ENCODE peak calls at places on chromosomes 11 and 22, in ten cellular contexts. One of them, this sample, is unnamed.

GRCh38 chr11:66316849-66317251 is at the start of gene CD248:
- DNase-seq in vagina: no peak
- DNase-seq in activated CD4-positive, alpha-beta T cell treated with anti-CD3 and anti-CD28 coated beads for 4 hours: no peak
- DNase-seq in naive thymus-derived CD4-positive, alpha-beta T cell: no peak
- DNase-seq in putamen: no peak
- DNase-seq in H7: peak
- DNase-seq in mucosa of gallbladder: peak
- DNase-seq in lower leg skin: no peak
- DNase-seq in AG04450: no peak
- DNase-seq in HFF-Myc: no peak
- DNase-seq in this sample: no peak

GRCh38 chr11:110582728-110583432 is 129.4 kb downstream of the ARHGAP20 start:
- DNase-seq in vagina: no peak
- DNase-seq in activated CD4-positive, alpha-beta T cell treated with anti-CD3 and anti-CD28 coated beads for 4 hours: no peak
- DNase-seq in naive thymus-derived CD4-positive, alpha-beta T cell: no peak
- DNase-seq in putamen: no peak
- DNase-seq in H7: no peak
- DNase-seq in mucosa of gallbladder: no peak
- DNase-seq in lower leg skin: no peak
- DNase-seq in AG04450: no peak
- DNase-seq in HFF-Myc: no peak
- DNase-seq in this sample: no peak

GRCh38 chr11:61499816-61500491 is 8.6 kb upstream of the LRRC10B start:
- DNase-seq in vagina: no peak
- DNase-seq in activated CD4-positive, alpha-beta T cell treated with anti-CD3 and anti-CD28 coated beads for 4 hours: no peak
- DNase-seq in naive thymus-derived CD4-positive, alpha-beta T cell: no peak
- DNase-seq in putamen: no peak
- DNase-seq in H7: peak
- DNase-seq in mucosa of gallbladder: no peak
- DNase-seq in lower leg skin: no peak
- DNase-seq in AG04450: no peak
- DNase-seq in HFF-Myc: no peak
- DNase-seq in this sample: no peak

GRCh38 chr11:80155412-80156017 is 714.7 kb upstream of the TENM4 start:
- DNase-seq in vagina: no peak
- DNase-seq in activated CD4-positive, alpha-beta T cell treated with anti-CD3 and anti-CD28 coated beads for 4 hours: no peak
- DNase-seq in naive thymus-derived CD4-positive, alpha-beta T cell: no peak
- DNase-seq in putamen: no peak
- DNase-seq in H7: peak
- DNase-seq in mucosa of gallbladder: no peak
- DNase-seq in lower leg skin: no peak
- DNase-seq in AG04450: no peak
- DNase-seq in HFF-Myc: no peak
- DNase-seq in this sample: no peak

GRCh38 chr11:84383571-84383970 is 1097.4 kb upstream of the CCDC90B start:
- DNase-seq in vagina: no peak
- DNase-seq in activated CD4-positive, alpha-beta T cell treated with anti-CD3 and anti-CD28 coated beads for 4 hours: no peak
- DNase-seq in naive thymus-derived CD4-positive, alpha-beta T cell: no peak
- DNase-seq in putamen: no peak
- DNase-seq in H7: no peak
- DNase-seq in mucosa of gallbladder: no peak
- DNase-seq in lower leg skin: no peak
- DNase-seq in AG04450: no peak
- DNase-seq in HFF-Myc: no peak
- DNase-seq in this sample: no peak

GRCh38 chr11:128508785-128509518 is 78.4 kb downstream of the ETS1 start:
- DNase-seq in vagina: no peak
- DNase-seq in activated CD4-positive, alpha-beta T cell treated with anti-CD3 and anti-CD28 coated beads for 4 hours: no peak
- DNase-seq in naive thymus-derived CD4-positive, alpha-beta T cell: no peak
- DNase-seq in putamen: no peak
- DNase-seq in H7: no peak
- DNase-seq in mucosa of gallbladder: no peak
- DNase-seq in lower leg skin: no peak
- DNase-seq in AG04450: no peak
- DNase-seq in HFF-Myc: no peak
- DNase-seq in this sample: no peak

GRCh38 chr11:39365809-39366436 is 2093.5 kb downstream of the LRRC4C start:
- DNase-seq in vagina: no peak
- DNase-seq in activated CD4-positive, alpha-beta T cell treated with anti-CD3 and anti-CD28 coated beads for 4 hours: no peak
- DNase-seq in naive thymus-derived CD4-positive, alpha-beta T cell: no peak
- DNase-seq in putamen: no peak
- DNase-seq in H7: peak
- DNase-seq in mucosa of gallbladder: no peak
- DNase-seq in lower leg skin: no peak
- DNase-seq in AG04450: no peak
- DNase-seq in HFF-Myc: no peak
- DNase-seq in this sample: no peak

GRCh38 chr11:115408036-115408911 is 95.9 kb downstream of the CADM1 start:
- DNase-seq in vagina: no peak
- DNase-seq in activated CD4-positive, alpha-beta T cell treated with anti-CD3 and anti-CD28 coated beads for 4 hours: no peak
- DNase-seq in naive thymus-derived CD4-positive, alpha-beta T cell: no peak
- DNase-seq in putamen: peak
- DNase-seq in H7: no peak
- DNase-seq in mucosa of gallbladder: no peak
- DNase-seq in lower leg skin: no peak
- DNase-seq in AG04450: no peak
- DNase-seq in HFF-Myc: no peak
- DNase-seq in this sample: no peak

GRCh38 chr11:1087961-1088926 is 13.6 kb downstream of the MUC2 start:
- DNase-seq in vagina: no peak
- DNase-seq in activated CD4-positive, alpha-beta T cell treated with anti-CD3 and anti-CD28 coated beads for 4 hours: no peak
- DNase-seq in naive thymus-derived CD4-positive, alpha-beta T cell: no peak
- DNase-seq in putamen: no peak
- DNase-seq in H7: peak
- DNase-seq in mucosa of gallbladder: no peak
- DNase-seq in lower leg skin: no peak
- DNase-seq in AG04450: no peak
- DNase-seq in HFF-Myc: no peak
- DNase-seq in this sample: no peak

GRCh38 chr11:111417766-111418435 is 38.8 kb upstream of the POU2AF1 start:
- DNase-seq in vagina: no peak
- DNase-seq in activated CD4-positive, alpha-beta T cell treated with anti-CD3 and anti-CD28 coated beads for 4 hours: no peak
- DNase-seq in naive thymus-derived CD4-positive, alpha-beta T cell: no peak
- DNase-seq in putamen: peak
- DNase-seq in H7: no peak
- DNase-seq in mucosa of gallbladder: peak
- DNase-seq in lower leg skin: peak
- DNase-seq in AG04450: peak
- DNase-seq in HFF-Myc: peak
- DNase-seq in this sample: no peak

GRCh38 chr11:120031612-120032600 is 106.0 kb downstream of the TRIM29 start:
- DNase-seq in vagina: peak
- DNase-seq in activated CD4-positive, alpha-beta T cell treated with anti-CD3 and anti-CD28 coated beads for 4 hours: no peak
- DNase-seq in naive thymus-derived CD4-positive, alpha-beta T cell: no peak
- DNase-seq in putamen: peak
- DNase-seq in H7: peak
- DNase-seq in mucosa of gallbladder: no peak
- DNase-seq in lower leg skin: no peak
- DNase-seq in AG04450: no peak
- DNase-seq in HFF-Myc: no peak
- DNase-seq in this sample: no peak

GRCh38 chr11:114089748-114090147 is 30.2 kb downstream of the ZBTB16 start:
- DNase-seq in vagina: no peak
- DNase-seq in activated CD4-positive, alpha-beta T cell treated with anti-CD3 and anti-CD28 coated beads for 4 hours: no peak
- DNase-seq in naive thymus-derived CD4-positive, alpha-beta T cell: no peak
- DNase-seq in putamen: no peak
- DNase-seq in H7: no peak
- DNase-seq in mucosa of gallbladder: no peak
- DNase-seq in lower leg skin: no peak
- DNase-seq in AG04450: no peak
- DNase-seq in HFF-Myc: no peak
- DNase-seq in this sample: no peak

GRCh38 chr11:114051558-114051957 is 8.0 kb upstream of the ZBTB16 start:
- DNase-seq in vagina: no peak
- DNase-seq in activated CD4-positive, alpha-beta T cell treated with anti-CD3 and anti-CD28 coated beads for 4 hours: no peak
- DNase-seq in naive thymus-derived CD4-positive, alpha-beta T cell: no peak
- DNase-seq in putamen: no peak
- DNase-seq in H7: no peak
- DNase-seq in mucosa of gallbladder: no peak
- DNase-seq in lower leg skin: no peak
- DNase-seq in AG04450: no peak
- DNase-seq in HFF-Myc: no peak
- DNase-seq in this sample: no peak

GRCh38 chr22:19290400-19291217 is 910 bp downstream of the CLTCL1 start:
- DNase-seq in vagina: no peak
- DNase-seq in activated CD4-positive, alpha-beta T cell treated with anti-CD3 and anti-CD28 coated beads for 4 hours: peak
- DNase-seq in naive thymus-derived CD4-positive, alpha-beta T cell: peak
- DNase-seq in putamen: peak
- DNase-seq in H7: peak
- DNase-seq in mucosa of gallbladder: no peak
- DNase-seq in lower leg skin: no peak
- DNase-seq in AG04450: no peak
- DNase-seq in HFF-Myc: no peak
- DNase-seq in this sample: no peak

GRCh38 chr22:43540570-43540969 is 128.8 kb downstream of the MPPED1 start:
- DNase-seq in vagina: no peak
- DNase-seq in activated CD4-positive, alpha-beta T cell treated with anti-CD3 and anti-CD28 coated beads for 4 hours: no peak
- DNase-seq in naive thymus-derived CD4-positive, alpha-beta T cell: no peak
- DNase-seq in putamen: no peak
- DNase-seq in H7: no peak
- DNase-seq in mucosa of gallbladder: no peak
- DNase-seq in lower leg skin: no peak
- DNase-seq in AG04450: no peak
- DNase-seq in HFF-Myc: no peak
- DNase-seq in this sample: no peak

GRCh38 chr11:69939551-69940245 is 120.5 kb upstream of the FGF3 start:
- DNase-seq in vagina: no peak
- DNase-seq in activated CD4-positive, alpha-beta T cell treated with anti-CD3 and anti-CD28 coated beads for 4 hours: no peak
- DNase-seq in naive thymus-derived CD4-positive, alpha-beta T cell: no peak
- DNase-seq in putamen: peak
- DNase-seq in H7: no peak
- DNase-seq in mucosa of gallbladder: peak
- DNase-seq in lower leg skin: no peak
- DNase-seq in AG04450: no peak
- DNase-seq in HFF-Myc: no peak
- DNase-seq in this sample: no peak

GRCh38 chr11:130071211-130071712 is 1.6 kb downstream of the APLP2 start:
- DNase-seq in vagina: no peak
- DNase-seq in activated CD4-positive, alpha-beta T cell treated with anti-CD3 and anti-CD28 coated beads for 4 hours: no peak
- DNase-seq in naive thymus-derived CD4-positive, alpha-beta T cell: no peak
- DNase-seq in putamen: no peak
- DNase-seq in H7: no peak
- DNase-seq in mucosa of gallbladder: no peak
- DNase-seq in lower leg skin: no peak
- DNase-seq in AG04450: no peak
- DNase-seq in HFF-Myc: no peak
- DNase-seq in this sample: no peak

GRCh38 chr11:75563978-75564552 is 2.0 kb downstream of the SERPINH1 start:
- DNase-seq in vagina: no peak
- DNase-seq in activated CD4-positive, alpha-beta T cell treated with anti-CD3 and anti-CD28 coated beads for 4 hours: no peak
- DNase-seq in naive thymus-derived CD4-positive, alpha-beta T cell: no peak
- DNase-seq in putamen: no peak
- DNase-seq in H7: peak
- DNase-seq in mucosa of gallbladder: peak
- DNase-seq in lower leg skin: peak
- DNase-seq in AG04450: peak
- DNase-seq in HFF-Myc: peak
- DNase-seq in this sample: no peak

GRCh38 chr22:38860291-38861169 is 11.5 kb downstream of the CBX6 start:
- DNase-seq in vagina: no peak
- DNase-seq in activated CD4-positive, alpha-beta T cell treated with anti-CD3 and anti-CD28 coated beads for 4 hours: no peak
- DNase-seq in naive thymus-derived CD4-positive, alpha-beta T cell: no peak
- DNase-seq in putamen: no peak
- DNase-seq in H7: peak
- DNase-seq in mucosa of gallbladder: no peak
- DNase-seq in lower leg skin: no peak
- DNase-seq in AG04450: no peak
- DNase-seq in HFF-Myc: no peak
- DNase-seq in this sample: no peak

GRCh38 chr22:45867118-45867905 is 109.7 kb downstream of the WNT7B start:
- DNase-seq in vagina: no peak
- DNase-seq in activated CD4-positive, alpha-beta T cell treated with anti-CD3 and anti-CD28 coated beads for 4 hours: no peak
- DNase-seq in naive thymus-derived CD4-positive, alpha-beta T cell: no peak
- DNase-seq in putamen: no peak
- DNase-seq in H7: peak
- DNase-seq in mucosa of gallbladder: peak
- DNase-seq in lower leg skin: no peak
- DNase-seq in AG04450: no peak
- DNase-seq in HFF-Myc: no peak
- DNase-seq in this sample: no peak

GRCh38 chr22:48960576-48960975 is 867.1 kb downstream of the BRD1 start:
- DNase-seq in vagina: peak
- DNase-seq in activated CD4-positive, alpha-beta T cell treated with anti-CD3 and anti-CD28 coated beads for 4 hours: no peak
- DNase-seq in naive thymus-derived CD4-positive, alpha-beta T cell: no peak
- DNase-seq in putamen: no peak
- DNase-seq in H7: no peak
- DNase-seq in mucosa of gallbladder: no peak
- DNase-seq in lower leg skin: no peak
- DNase-seq in AG04450: no peak
- DNase-seq in HFF-Myc: no peak
- DNase-seq in this sample: no peak

GRCh38 chr11:134488512-134488911 is 76.5 kb upstream of the B3GAT1 start:
- DNase-seq in vagina: no peak
- DNase-seq in activated CD4-positive, alpha-beta T cell treated with anti-CD3 and anti-CD28 coated beads for 4 hours: no peak
- DNase-seq in naive thymus-derived CD4-positive, alpha-beta T cell: no peak
- DNase-seq in putamen: no peak
- DNase-seq in H7: no peak
- DNase-seq in mucosa of gallbladder: no peak
- DNase-seq in lower leg skin: no peak
- DNase-seq in AG04450: no peak
- DNase-seq in HFF-Myc: no peak
- DNase-seq in this sample: no peak

GRCh38 chr11:32312865-32313403 is 122.4 kb downstream of the WT1 start:
- DNase-seq in vagina: no peak
- DNase-seq in activated CD4-positive, alpha-beta T cell treated with anti-CD3 and anti-CD28 coated beads for 4 hours: no peak
- DNase-seq in naive thymus-derived CD4-positive, alpha-beta T cell: no peak
- DNase-seq in putamen: peak
- DNase-seq in H7: peak
- DNase-seq in mucosa of gallbladder: no peak
- DNase-seq in lower leg skin: no peak
- DNase-seq in AG04450: no peak
- DNase-seq in HFF-Myc: no peak
- DNase-seq in this sample: no peak

GRCh38 chr11:9853929-9854557 is 190.2 kb downstream of the SWAP70 start:
- DNase-seq in vagina: no peak
- DNase-seq in activated CD4-positive, alpha-beta T cell treated with anti-CD3 and anti-CD28 coated beads for 4 hours: no peak
- DNase-seq in naive thymus-derived CD4-positive, alpha-beta T cell: no peak
- DNase-seq in putamen: no peak
- DNase-seq in H7: no peak
- DNase-seq in mucosa of gallbladder: no peak
- DNase-seq in lower leg skin: no peak
- DNase-seq in AG04450: no peak
- DNase-seq in HFF-Myc: no peak
- DNase-seq in this sample: no peak

GRCh38 chr11:69645801-69646492 is 5.0 kb downstream of the CCND1 start:
- DNase-seq in vagina: no peak
- DNase-seq in activated CD4-positive, alpha-beta T cell treated with anti-CD3 and anti-CD28 coated beads for 4 hours: no peak
- DNase-seq in naive thymus-derived CD4-positive, alpha-beta T cell: no peak
- DNase-seq in putamen: no peak
- DNase-seq in H7: no peak
- DNase-seq in mucosa of gallbladder: no peak
- DNase-seq in lower leg skin: no peak
- DNase-seq in AG04450: no peak
- DNase-seq in HFF-Myc: no peak
- DNase-seq in this sample: no peak

GRCh38 chr11:10770626-10771254 is 19.7 kb downstream of the CTR9 start:
- DNase-seq in vagina: no peak
- DNase-seq in activated CD4-positive, alpha-beta T cell treated with anti-CD3 and anti-CD28 coated beads for 4 hours: no peak
- DNase-seq in naive thymus-derived CD4-positive, alpha-beta T cell: no peak
- DNase-seq in putamen: peak
- DNase-seq in H7: peak
- DNase-seq in mucosa of gallbladder: peak
- DNase-seq in lower leg skin: no peak
- DNase-seq in AG04450: no peak
- DNase-seq in HFF-Myc: peak
- DNase-seq in this sample: no peak

GRCh38 chr22:42324991-42325710 is 54.7 kb upstream of the TCF20 start:
- DNase-seq in vagina: no peak
- DNase-seq in activated CD4-positive, alpha-beta T cell treated with anti-CD3 and anti-CD28 coated beads for 4 hours: no peak
- DNase-seq in naive thymus-derived CD4-positive, alpha-beta T cell: no peak
- DNase-seq in putamen: no peak
- DNase-seq in H7: peak
- DNase-seq in mucosa of gallbladder: no peak
- DNase-seq in lower leg skin: no peak
- DNase-seq in AG04450: no peak
- DNase-seq in HFF-Myc: no peak
- DNase-seq in this sample: no peak

GRCh38 chr22:45284705-45285305 is at the start of gene UPK3A:
- DNase-seq in vagina: no peak
- DNase-seq in activated CD4-positive, alpha-beta T cell treated with anti-CD3 and anti-CD28 coated beads for 4 hours: peak
- DNase-seq in naive thymus-derived CD4-positive, alpha-beta T cell: peak
- DNase-seq in putamen: no peak
- DNase-seq in H7: peak
- DNase-seq in mucosa of gallbladder: peak
- DNase-seq in lower leg skin: no peak
- DNase-seq in AG04450: no peak
- DNase-seq in HFF-Myc: no peak
- DNase-seq in this sample: no peak

This sample was measured in SK-N-MC.